ENCODE peak calls at places on chromosomes 5 and 9, in nine cellular contexts. One of them, this sample, is unnamed.

GRCh38 chr5:57509501-57510260 is 27.1 kb upstream of the ACTBL2 start:
- DNase-seq in lung microvascular endothelial cell: peak; percentile 63
- DNase-seq in head of caudate nucleus: no peak
- DNase-seq in kidney glomerular epithelial cell: no peak
- DNase-seq in GM23248: no peak
- DNase-seq in T-helper 2 cell: no peak
- DNase-seq in NCI-H345: no peak
- DNase-seq in type B pancreatic cell: no peak
- DNase-seq in naive thymus-derived CD8-positive, alpha-beta T cell: no peak
- DNase-seq in this sample: no peak

GRCh38 chr5:143880178-143880577 is 68.2 kb downstream of the HMHB1 start:
- DNase-seq in lung microvascular endothelial cell: no peak
- DNase-seq in head of caudate nucleus: no peak
- DNase-seq in kidney glomerular epithelial cell: no peak
- DNase-seq in GM23248: no peak
- DNase-seq in T-helper 2 cell: no peak
- DNase-seq in NCI-H345: no peak
- DNase-seq in type B pancreatic cell: no peak
- DNase-seq in naive thymus-derived CD8-positive, alpha-beta T cell: no peak
- DNase-seq in this sample: no peak

GRCh38 chr5:78605611-78606010 is 43.0 kb downstream of the LHFPL2 start:
- DNase-seq in lung microvascular endothelial cell: no peak
- DNase-seq in head of caudate nucleus: no peak
- DNase-seq in kidney glomerular epithelial cell: no peak
- DNase-seq in GM23248: peak; percentile 55
- DNase-seq in T-helper 2 cell: no peak
- DNase-seq in NCI-H345: no peak
- DNase-seq in type B pancreatic cell: no peak
- DNase-seq in naive thymus-derived CD8-positive, alpha-beta T cell: no peak
- DNase-seq in this sample: no peak

GRCh38 chr5:14036947-14037346 is 92.5 kb upstream of the DNAH5 start:
- DNase-seq in lung microvascular endothelial cell: peak; percentile 6
- DNase-seq in head of caudate nucleus: no peak
- DNase-seq in kidney glomerular epithelial cell: peak; percentile 65
- DNase-seq in GM23248: peak; percentile 53
- DNase-seq in T-helper 2 cell: no peak
- DNase-seq in NCI-H345: no peak
- DNase-seq in type B pancreatic cell: no peak
- DNase-seq in naive thymus-derived CD8-positive, alpha-beta T cell: no peak
- DNase-seq in this sample: no peak

GRCh38 chr5:76620166-76620565 is 3.0 kb downstream of the F2RL2 start:
- DNase-seq in lung microvascular endothelial cell: no peak
- DNase-seq in head of caudate nucleus: no peak
- DNase-seq in kidney glomerular epithelial cell: no peak
- DNase-seq in GM23248: no peak
- DNase-seq in T-helper 2 cell: peak; percentile 25
- DNase-seq in NCI-H345: no peak
- DNase-seq in type B pancreatic cell: no peak
- DNase-seq in naive thymus-derived CD8-positive, alpha-beta T cell: no peak
- DNase-seq in this sample: no peak

GRCh38 chr5:2738156-2738699 is 13.2 kb downstream of the IRX2 start:
- DNase-seq in lung microvascular endothelial cell: no peak
- DNase-seq in head of caudate nucleus: no peak
- DNase-seq in kidney glomerular epithelial cell: no peak
- DNase-seq in GM23248: no peak
- DNase-seq in T-helper 2 cell: no peak
- DNase-seq in NCI-H345: no peak
- DNase-seq in type B pancreatic cell: no peak
- DNase-seq in naive thymus-derived CD8-positive, alpha-beta T cell: no peak
- DNase-seq in this sample: no peak

GRCh38 chr5:23977996-23978395 is 470.6 kb downstream of the PRDM9 start:
- DNase-seq in lung microvascular endothelial cell: no peak
- DNase-seq in head of caudate nucleus: no peak
- DNase-seq in kidney glomerular epithelial cell: no peak
- DNase-seq in GM23248: peak; percentile 23
- DNase-seq in T-helper 2 cell: peak; percentile 7
- DNase-seq in NCI-H345: no peak
- DNase-seq in type B pancreatic cell: no peak
- DNase-seq in naive thymus-derived CD8-positive, alpha-beta T cell: no peak
- DNase-seq in this sample: no peak

GRCh38 chr5:102823441-102823874 is 68.4 kb downstream of the PAM start:
- DNase-seq in lung microvascular endothelial cell: peak; percentile 21
- DNase-seq in head of caudate nucleus: no peak
- DNase-seq in kidney glomerular epithelial cell: peak; percentile 21
- DNase-seq in GM23248: peak; percentile 85
- DNase-seq in T-helper 2 cell: no peak
- DNase-seq in NCI-H345: no peak
- DNase-seq in type B pancreatic cell: no peak
- DNase-seq in naive thymus-derived CD8-positive, alpha-beta T cell: no peak
- DNase-seq in this sample: no peak

GRCh38 chr9:126722922-126723806 is 81.7 kb upstream of the ZBTB43 start:
- DNase-seq in lung microvascular endothelial cell: no peak
- DNase-seq in head of caudate nucleus: peak; percentile 49
- DNase-seq in kidney glomerular epithelial cell: no peak
- DNase-seq in GM23248: peak; percentile 22
- DNase-seq in T-helper 2 cell: peak; percentile 94
- DNase-seq in NCI-H345: peak; percentile 55
- DNase-seq in type B pancreatic cell: no peak
- DNase-seq in naive thymus-derived CD8-positive, alpha-beta T cell: peak; percentile 71
- DNase-seq in this sample: peak; percentile 75

GRCh38 chr9:33817327-33818166 is 587 bp downstream of the UBE2R2 start:
- DNase-seq in lung microvascular endothelial cell: peak; percentile 80
- DNase-seq in head of caudate nucleus: peak; percentile 56
- DNase-seq in kidney glomerular epithelial cell: peak; percentile 66
- DNase-seq in GM23248: peak; percentile 89
- DNase-seq in T-helper 2 cell: peak; percentile 81
- DNase-seq in NCI-H345: peak; percentile 48
- DNase-seq in type B pancreatic cell: peak; percentile 79
- DNase-seq in naive thymus-derived CD8-positive, alpha-beta T cell: peak; percentile 59
- DNase-seq in this sample: peak; percentile 66

GRCh38 chr5:16464664-16465543 is 696 bp downstream of the ZNF622 start:
- DNase-seq in lung microvascular endothelial cell: no peak
- DNase-seq in head of caudate nucleus: no peak
- DNase-seq in kidney glomerular epithelial cell: no peak
- DNase-seq in GM23248: peak; percentile 63
- DNase-seq in T-helper 2 cell: peak; percentile 17
- DNase-seq in NCI-H345: no peak
- DNase-seq in type B pancreatic cell: no peak
- DNase-seq in naive thymus-derived CD8-positive, alpha-beta T cell: no peak
- DNase-seq in this sample: no peak

GRCh38 chr9:134637241-134637640 is 4.4 kb upstream of the COL5A1 start:
- DNase-seq in lung microvascular endothelial cell: no peak
- DNase-seq in head of caudate nucleus: no peak
- DNase-seq in kidney glomerular epithelial cell: no peak
- DNase-seq in GM23248: no peak
- DNase-seq in T-helper 2 cell: no peak
- DNase-seq in NCI-H345: no peak
- DNase-seq in type B pancreatic cell: no peak
- DNase-seq in naive thymus-derived CD8-positive, alpha-beta T cell: no peak
- DNase-seq in this sample: no peak

GRCh38 chr5:54996476-54996875 is 11.1 kb upstream of the ESM1 start:
- DNase-seq in lung microvascular endothelial cell: no peak
- DNase-seq in head of caudate nucleus: no peak
- DNase-seq in kidney glomerular epithelial cell: peak; percentile 16
- DNase-seq in GM23248: peak; percentile 43
- DNase-seq in T-helper 2 cell: no peak
- DNase-seq in NCI-H345: no peak
- DNase-seq in type B pancreatic cell: no peak
- DNase-seq in naive thymus-derived CD8-positive, alpha-beta T cell: no peak
- DNase-seq in this sample: no peak

GRCh38 chr9:127886401-127886972 is 9.0 kb upstream of the AK1 start:
- DNase-seq in lung microvascular endothelial cell: no peak
- DNase-seq in head of caudate nucleus: no peak
- DNase-seq in kidney glomerular epithelial cell: no peak
- DNase-seq in GM23248: peak; percentile 30
- DNase-seq in T-helper 2 cell: no peak
- DNase-seq in NCI-H345: no peak
- DNase-seq in type B pancreatic cell: no peak
- DNase-seq in naive thymus-derived CD8-positive, alpha-beta T cell: no peak
- DNase-seq in this sample: no peak

This sample was measured in CD8-positive, alpha-beta memory T cell.